ENCODE peak calls at places on chromosome 1, in eight cellular contexts. One of them, this sample, is unnamed.

GRCh38 chr1:208270679-208271111 is 26.5 kb upstream of the PLXNA2 start:
- DNase-seq in uterus: no peak
- DNase-seq in epithelial cell of esophagus: no peak
- DNase-seq in breast epithelium: no peak
- DNase-seq in epithelial cell of proximal tubule: no peak
- DNase-seq in Caco-2: no peak
- DNase-seq in AG09309: no peak
- DNase-seq in AG10803: no peak
- DNase-seq in this sample: no peak

GRCh38 chr1:7374761-7375160 is 396.3 kb upstream of the VAMP3 start:
- DNase-seq in uterus: no peak
- DNase-seq in epithelial cell of esophagus: no peak
- DNase-seq in breast epithelium: no peak
- DNase-seq in epithelial cell of proximal tubule: no peak
- DNase-seq in Caco-2: no peak
- DNase-seq in AG09309: no peak
- DNase-seq in AG10803: no peak
- DNase-seq in this sample: no peak

GRCh38 chr1:25003457-25004190 is 73.5 kb upstream of the RUNX3 start:
- DNase-seq in uterus: no peak
- DNase-seq in epithelial cell of esophagus: no peak
- DNase-seq in breast epithelium: no peak
- DNase-seq in epithelial cell of proximal tubule: no peak
- DNase-seq in Caco-2: no peak
- DNase-seq in AG09309: no peak
- DNase-seq in AG10803: no peak
- DNase-seq in this sample: peak; percentile 28

GRCh38 chr1:34869754-34870153 is 10.2 kb upstream of the SMIM12 start:
- DNase-seq in uterus: no peak
- DNase-seq in epithelial cell of esophagus: no peak
- DNase-seq in breast epithelium: no peak
- DNase-seq in epithelial cell of proximal tubule: no peak
- DNase-seq in Caco-2: no peak
- DNase-seq in AG09309: no peak
- DNase-seq in AG10803: no peak
- DNase-seq in this sample: no peak

GRCh38 chr1:186008920-186009737 is 274.9 kb downstream of the HMCN1 start:
- DNase-seq in uterus: no peak
- DNase-seq in epithelial cell of esophagus: peak; percentile 2
- DNase-seq in breast epithelium: no peak
- DNase-seq in epithelial cell of proximal tubule: no peak
- DNase-seq in Caco-2: no peak
- DNase-seq in AG09309: no peak
- DNase-seq in AG10803: peak; percentile 26
- DNase-seq in this sample: peak; percentile 66

GRCh38 chr1:29626066-29626465 is 389.7 kb downstream of the PTPRU start:
- DNase-seq in uterus: no peak
- DNase-seq in epithelial cell of esophagus: no peak
- DNase-seq in breast epithelium: no peak
- DNase-seq in epithelial cell of proximal tubule: no peak
- DNase-seq in Caco-2: no peak
- DNase-seq in AG09309: no peak
- DNase-seq in AG10803: no peak
- DNase-seq in this sample: no peak

GRCh38 chr1:19262728-19263127 is 11.1 kb downstream of the MRTO4 start:
- DNase-seq in uterus: no peak
- DNase-seq in epithelial cell of esophagus: no peak
- DNase-seq in breast epithelium: no peak
- DNase-seq in epithelial cell of proximal tubule: no peak
- DNase-seq in Caco-2: no peak
- DNase-seq in AG09309: no peak
- DNase-seq in AG10803: no peak
- DNase-seq in this sample: no peak

GRCh38 chr1:56472860-56473259 is 106.5 kb downstream of the PLPP3 start:
- DNase-seq in uterus: no peak
- DNase-seq in epithelial cell of esophagus: no peak
- DNase-seq in breast epithelium: no peak
- DNase-seq in epithelial cell of proximal tubule: no peak
- DNase-seq in Caco-2: no peak
- DNase-seq in AG09309: no peak
- DNase-seq in AG10803: no peak
- DNase-seq in this sample: no peak

GRCh38 chr1:116157096-116157495 is 45.9 kb downstream of the MAB21L3 start:
- DNase-seq in uterus: no peak
- DNase-seq in epithelial cell of esophagus: no peak
- DNase-seq in breast epithelium: no peak
- DNase-seq in epithelial cell of proximal tubule: no peak
- DNase-seq in Caco-2: no peak
- DNase-seq in AG09309: no peak
- DNase-seq in AG10803: no peak
- DNase-seq in this sample: no peak

GRCh38 chr1:216818284-216818683 is 95.1 kb upstream of the ESRRG start:
- DNase-seq in uterus: no peak
- DNase-seq in epithelial cell of esophagus: no peak
- DNase-seq in breast epithelium: no peak
- DNase-seq in epithelial cell of proximal tubule: no peak
- DNase-seq in Caco-2: no peak
- DNase-seq in AG09309: no peak
- DNase-seq in AG10803: no peak
- DNase-seq in this sample: no peak

GRCh38 chr1:174519845-174520244 is 72.1 kb downstream of the GPR52 start:
- DNase-seq in uterus: no peak
- DNase-seq in epithelial cell of esophagus: no peak
- DNase-seq in breast epithelium: no peak
- DNase-seq in epithelial cell of proximal tubule: no peak
- DNase-seq in Caco-2: no peak
- DNase-seq in AG09309: no peak
- DNase-seq in AG10803: no peak
- DNase-seq in this sample: no peak

GRCh38 chr1:201505505-201505893 is 1.4 kb downstream of the CSRP1 start:
- DNase-seq in uterus: no peak
- DNase-seq in epithelial cell of esophagus: peak; percentile 72
- DNase-seq in breast epithelium: no peak
- DNase-seq in epithelial cell of proximal tubule: no peak
- DNase-seq in Caco-2: no peak
- DNase-seq in AG09309: no peak
- DNase-seq in AG10803: peak; percentile 70
- DNase-seq in this sample: peak; percentile 64

GRCh38 chr1:8083739-8084484 is 57.8 kb upstream of the ERRFI1 start:
- DNase-seq in uterus: no peak
- DNase-seq in epithelial cell of esophagus: peak; percentile 39
- DNase-seq in breast epithelium: no peak
- DNase-seq in epithelial cell of proximal tubule: no peak
- DNase-seq in Caco-2: no peak
- DNase-seq in AG09309: no peak
- DNase-seq in AG10803: peak; percentile 77
- DNase-seq in this sample: peak; percentile 62

GRCh38 chr1:231312389-231312788 is 25.3 kb downstream of the EXOC8 start:
- DNase-seq in uterus: no peak
- DNase-seq in epithelial cell of esophagus: no peak
- DNase-seq in breast epithelium: no peak
- DNase-seq in epithelial cell of proximal tubule: no peak
- DNase-seq in Caco-2: no peak
- DNase-seq in AG09309: no peak
- DNase-seq in AG10803: no peak
- DNase-seq in this sample: no peak

GRCh38 chr1:216223521-216223920 is 199.7 kb downstream of the USH2A start:
- DNase-seq in uterus: no peak
- DNase-seq in epithelial cell of esophagus: no peak
- DNase-seq in breast epithelium: no peak
- DNase-seq in epithelial cell of proximal tubule: no peak
- DNase-seq in Caco-2: no peak
- DNase-seq in AG09309: no peak
- DNase-seq in AG10803: peak; percentile 5
- DNase-seq in this sample: no peak

GRCh38 chr1:223844521-223844961 is 1.2 kb downstream of the TP53BP2 start:
- DNase-seq in uterus: no peak
- DNase-seq in epithelial cell of esophagus: peak; percentile 39
- DNase-seq in breast epithelium: no peak
- DNase-seq in epithelial cell of proximal tubule: no peak
- DNase-seq in Caco-2: no peak
- DNase-seq in AG09309: no peak
- DNase-seq in AG10803: no peak
- DNase-seq in this sample: no peak

GRCh38 chr1:53615101-53615500 is 123.9 kb downstream of the GLIS1 start:
- DNase-seq in uterus: no peak
- DNase-seq in epithelial cell of esophagus: no peak
- DNase-seq in breast epithelium: no peak
- DNase-seq in epithelial cell of proximal tubule: no peak
- DNase-seq in Caco-2: no peak
- DNase-seq in AG09309: no peak
- DNase-seq in AG10803: no peak
- DNase-seq in this sample: no peak

GRCh38 chr1:6385673-6386191 is 7.8 kb downstream of the ACOT7 start:
- DNase-seq in uterus: no peak
- DNase-seq in epithelial cell of esophagus: peak; percentile 97
- DNase-seq in breast epithelium: peak; percentile 83
- DNase-seq in epithelial cell of proximal tubule: no peak
- DNase-seq in Caco-2: no peak
- DNase-seq in AG09309: peak; percentile 11
- DNase-seq in AG10803: peak; percentile 71
- DNase-seq in this sample: peak; percentile 85

GRCh38 chr1:60960846-60961542 is 121.4 kb upstream of the NFIA start:
- DNase-seq in uterus: no peak
- DNase-seq in epithelial cell of esophagus: peak; percentile 54
- DNase-seq in breast epithelium: no peak
- DNase-seq in epithelial cell of proximal tubule: no peak
- DNase-seq in Caco-2: no peak
- DNase-seq in AG09309: no peak
- DNase-seq in AG10803: no peak
- DNase-seq in this sample: peak; percentile 23

GRCh38 chr1:210883821-210884220 is 250.1 kb downstream of the KCNH1 start:
- DNase-seq in uterus: no peak
- DNase-seq in epithelial cell of esophagus: peak; percentile 61
- DNase-seq in breast epithelium: no peak
- DNase-seq in epithelial cell of proximal tubule: peak; percentile 77
- DNase-seq in Caco-2: no peak
- DNase-seq in AG09309: peak; percentile 37
- DNase-seq in AG10803: peak; percentile 60
- DNase-seq in this sample: peak; percentile 73

GRCh38 chr1:24018611-24019580 is 38.8 kb upstream of the SRSF10 start:
- DNase-seq in uterus: peak; percentile 99
- DNase-seq in epithelial cell of esophagus: peak; percentile 95
- DNase-seq in breast epithelium: peak; percentile 97
- DNase-seq in epithelial cell of proximal tubule: peak; percentile 96
- DNase-seq in Caco-2: peak; percentile 89
- DNase-seq in AG09309: peak; percentile 98
- DNase-seq in AG10803: peak; percentile 100
- DNase-seq in this sample: peak; percentile 100

GRCh38 chr1:87084247-87084836 is 169.9 kb downstream of the HS2ST1 start:
- DNase-seq in uterus: no peak
- DNase-seq in epithelial cell of esophagus: peak; percentile 39
- DNase-seq in breast epithelium: no peak
- DNase-seq in epithelial cell of proximal tubule: no peak
- DNase-seq in Caco-2: no peak
- DNase-seq in AG09309: peak; percentile 8
- DNase-seq in AG10803: peak; percentile 51
- DNase-seq in this sample: peak; percentile 59

DNA sequence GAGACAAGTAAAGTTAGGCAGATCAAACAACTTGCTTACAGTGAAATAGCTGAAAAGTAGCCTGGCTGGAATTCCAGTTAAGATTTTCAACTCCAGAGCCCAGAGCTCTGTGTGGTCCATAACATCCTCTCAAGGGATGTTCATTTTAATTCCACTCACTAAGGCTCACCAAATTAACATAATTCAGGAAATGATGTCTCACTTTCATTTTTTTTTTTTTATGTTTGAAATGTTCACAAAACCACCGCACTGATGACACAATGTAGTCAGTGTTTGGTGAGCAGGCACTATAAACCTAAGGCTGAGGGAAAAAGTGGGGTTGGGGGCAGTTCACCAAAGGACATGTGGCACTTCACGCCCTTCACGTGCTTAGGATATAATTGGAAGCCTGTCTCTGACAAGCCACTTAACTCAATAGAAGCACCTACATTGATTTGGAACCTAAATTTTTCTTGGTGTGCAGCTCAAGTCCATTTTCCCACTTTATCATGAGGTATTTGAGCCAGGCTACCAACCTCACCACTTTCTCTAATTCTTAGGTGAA is 177.3 kb upstream of the CAMK1G start:
- DNase-seq in uterus: no peak
- DNase-seq in epithelial cell of esophagus: no peak
- DNase-seq in breast epithelium: no peak
- DNase-seq in epithelial cell of proximal tubule: no peak
- DNase-seq in Caco-2: no peak
- DNase-seq in AG09309: no peak
- DNase-seq in AG10803: peak; percentile 44
- DNase-seq in this sample: no peak
- H3K4me3 ChIP-seq in uterus: no peak overlapping the region
- H3K4me3 ChIP-seq in epithelial cell of esophagus: no peak overlapping the region
- H3K4me3 ChIP-seq in breast epithelium: no peak overlapping the region
- H3K4me3 ChIP-seq in epithelial cell of proximal tubule: no peak overlapping the region
- H3K4me3 ChIP-seq in Caco-2: no peak overlapping the region
- H3K4me3 ChIP-seq in AG09309: no peak overlapping the region
- H3K4me3 ChIP-seq in AG10803: no peak overlapping the region
- H3K4me3 ChIP-seq in this sample: no peak overlapping the region

GRCh38 chr1:33219886-33220661 is 36.2 kb upstream of the ZNF362 start:
- DNase-seq in uterus: no peak
- DNase-seq in epithelial cell of esophagus: peak; percentile 92
- DNase-seq in breast epithelium: peak; percentile 38
- DNase-seq in epithelial cell of proximal tubule: no peak
- DNase-seq in Caco-2: peak; percentile 62
- DNase-seq in AG09309: no peak
- DNase-seq in AG10803: no peak
- DNase-seq in this sample: peak; percentile 10
- TF ChIP-seq CTCF in uterus: no peak
- TF ChIP-seq CTCF in epithelial cell of esophagus: no peak
- TF ChIP-seq CTCF in breast epithelium: no peak
- TF ChIP-seq CTCF in epithelial cell of proximal tubule: no peak
- TF ChIP-seq CTCF in Caco-2: no peak
- TF ChIP-seq CTCF in AG09309: no peak
- TF ChIP-seq CTCF in AG10803: no peak
- TF ChIP-seq CTCF in this sample: no peak

DNA sequence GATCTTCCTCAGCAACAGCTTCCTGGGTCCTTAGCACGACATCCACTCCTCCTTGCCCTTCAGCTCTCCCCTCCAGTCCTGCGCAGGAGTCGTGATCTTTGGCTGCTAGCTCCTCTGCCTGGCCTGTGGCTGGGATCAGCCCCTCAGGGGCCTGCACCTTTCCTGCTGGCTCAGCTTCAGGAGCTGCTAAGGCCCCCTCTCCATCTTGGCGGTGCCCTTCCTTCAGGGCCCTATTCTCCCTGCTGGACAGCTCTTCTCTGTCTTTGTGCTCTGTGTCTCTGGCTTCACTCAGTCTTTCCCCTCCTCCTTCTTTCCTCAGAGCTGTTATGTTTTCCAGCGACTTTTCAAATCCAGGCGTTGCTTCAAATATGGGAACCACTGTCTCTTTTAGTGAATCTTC is 59.5 kb upstream of the LRRC53 start:
- DNase-seq in uterus: no peak
- DNase-seq in epithelial cell of esophagus: no peak
- DNase-seq in breast epithelium: no peak
- DNase-seq in epithelial cell of proximal tubule: no peak
- DNase-seq in Caco-2: no peak
- DNase-seq in AG09309: no peak
- DNase-seq in AG10803: no peak
- DNase-seq in this sample: no peak
- H3K4me3 ChIP-seq in uterus: no peak overlapping the region
- H3K4me3 ChIP-seq in epithelial cell of esophagus: no peak overlapping the region
- H3K4me3 ChIP-seq in breast epithelium: no peak overlapping the region
- H3K4me3 ChIP-seq in epithelial cell of proximal tubule: no peak overlapping the region
- H3K4me3 ChIP-seq in Caco-2: no peak overlapping the region
- H3K4me3 ChIP-seq in AG09309: no peak overlapping the region
- H3K4me3 ChIP-seq in AG10803: no peak overlapping the region
- H3K4me3 ChIP-seq in this sample: no peak overlapping the region

GRCh38 chr1:40404670-40405462 is 31.3 kb downstream of the SMAP2 start:
- DNase-seq in uterus: no peak
- DNase-seq in epithelial cell of esophagus: peak; percentile 73
- DNase-seq in breast epithelium: no peak
- DNase-seq in epithelial cell of proximal tubule: peak; percentile 15
- DNase-seq in Caco-2: peak; percentile 19
- DNase-seq in AG09309: peak; percentile 27
- DNase-seq in AG10803: peak; percentile 68
- DNase-seq in this sample: peak; percentile 71
- TF ChIP-seq CTCF in uterus: peak; percentile 85
- TF ChIP-seq CTCF in epithelial cell of esophagus: peak; percentile 75
- TF ChIP-seq CTCF in breast epithelium: peak; percentile 83
- TF ChIP-seq CTCF in epithelial cell of proximal tubule: peak; percentile 81
- TF ChIP-seq CTCF in Caco-2: peak; percentile 54
- TF ChIP-seq CTCF in AG09309: peak; percentile 72
- TF ChIP-seq CTCF in AG10803: peak; percentile 79
- TF ChIP-seq CTCF in this sample: peak; percentile 77

This sample was measured in astrocyte of the spinal cord.